ENCODE peak calls at places on chromosomes 6 and 20, in four cellular contexts. P is body of pancreas, K is A549, U is heart left ventricle. Q is an unnamed sample. For H3K4me1, the result is how much of the 10 kb centered on the place peaks cover.

GRCh38 chr20:64083380-64084208 is 604 bp downstream of the LKAAEAR1 start:
- DNase-seq in P (peak), U (peak), K (peak), Q (peak)

GRCh38 chr20:43457640-43458421 is at the start of gene SRSF6:
- DNase-seq in U (peak), P (peak), K (peak), Q (peak)

GRCh38 chr6:125700591-125701353 is 48.7 kb upstream of the HEY2 start:
- DNase-seq in U (no peak), P (no peak), K (no peak), Q (no peak)

GRCh38 chr6:155125916-155126315 is 130.8 kb downstream of the TIAM2 start:
- DNase-seq in P (no peak), K (no peak), U (no peak), Q (no peak)

GRCh38 chr6:145569140-145569539 is 166.2 kb downstream of the EPM2A start:
- DNase-seq in P (no peak), U (no peak), K (no peak), Q (no peak)

GRCh38 chr6:135066806-135067205 is 12.2 kb upstream of the HBS1L start:
- DNase-seq in P (no peak), U (no peak), K (no peak), Q (no peak)

GRCh38 chr6:74015427-74015826 is 319.4 kb downstream of the CD109 start:
- DNase-seq in P (no peak), K (no peak), U (no peak), Q (no peak)

GRCh38 chr6:82492134-82492533 is 128.5 kb downstream of the TPBG start:
- DNase-seq in P (no peak), K (no peak), U (no peak), Q (no peak)

GRCh38 chr20:62120990-62121775 is 1.1 kb upstream of the LSM14B start:
- DNase-seq in U (no peak), K (peak), P (no peak), Q (peak)

GRCh38 chr6:72622094-72622540 is 253 bp downstream of the KCNQ5 start:
- DNase-seq in P (peak), K (peak), U (no peak), Q (peak)

GRCh38 chr6:157443066-157443800 is 62.2 kb downstream of the ZDHHC14 start:
- DNase-seq in K (no peak), U (no peak), P (no peak), Q (no peak)

GRCh38 chr6:6678185-6678671 is 89.7 kb downstream of the LY86 start:
- DNase-seq in K (peak), U (no peak), P (peak), Q (no peak)

GRCh38 chr6:52640916-52641315 is 30.0 kb upstream of the TMEM14A start:
- DNase-seq in U (no peak), P (no peak), K (no peak), Q (no peak)

GRCh38 chr20:16013631-16014030 is 559.6 kb downstream of the KIF16B start:
- DNase-seq in P (no peak), U (no peak), K (no peak), Q (no peak)

GRCh38 chr6:33633084-33633461 is 12.0 kb downstream of the ITPR3 start:
- DNase-seq in U (no peak), P (no peak), K (no peak), Q (no peak)

GRCh38 chr6:1762203-1762602 is 152.5 kb downstream of the FOXC1 start:
- DNase-seq in U (no peak), K (no peak), P (no peak), Q (no peak)

GRCh38 chr6:169075211-169075621 is 178.4 kb downstream of the THBS2 start:
- DNase-seq in U (peak), P (peak), K (no peak), Q (peak)

GRCh38 chr6:10555625-10556309 is 34.6 kb downstream of the GCNT2 start:
- DNase-seq in P (peak), U (peak), K (no peak), Q (peak)

GRCh38 chr6:151154418-151154817 is 85.3 kb upstream of the AKAP12 start:
- DNase-seq in K (peak), P (peak), U (peak), Q (peak)

GRCh38 chr6:34520645-34521462 is 35.3 kb downstream of the SPDEF start:
- DNase-seq in K (no peak), U (no peak), P (peak), Q (peak)

GRCh38 chr6:116511424-116512131 is at the start of gene CALHM5:
- DNase-seq in P (peak), K (peak), U (peak), Q (peak)

GRCh38 chr6:61679625-61680024 is 606.4 kb downstream of the KHDRBS2 start:
- DNase-seq in K (no peak), U (no peak), P (no peak), Q (no peak)

GRCh38 chr6:35931120-35931561 is 10.2 kb upstream of the SRPK1 start:
- DNase-seq in K (no peak), P (no peak), U (no peak), Q (peak)

GRCh38 chr20:15862178-15862577 is 711.1 kb downstream of the KIF16B start:
- DNase-seq in P (no peak), U (no peak), K (no peak), Q (no peak)

GRCh38 chr6:31356216-31356945 is 598 bp downstream of the HLA-B start:
- DNase-seq in U (peak), K (no peak), P (peak), Q (peak)

GRCh38 chr20:6622041-6622440 is 145.4 kb upstream of the BMP2 start:
- DNase-seq in U (no peak), P (no peak), K (no peak), Q (no peak)

GRCh38 chr20:37693203-37693602 is 627 bp upstream of the CTNNBL1 start:
- DNase-seq in P (no peak), U (no peak), K (no peak), Q (no peak)

GRCh38 chr20:37695684-37696342 is 2.0 kb downstream of the CTNNBL1 start:
- DNase-seq in U (no peak), K (no peak), P (no peak), Q (no peak)

GRCh38 chr20:37693629-37694626 is at the start of gene CTNNBL1:
- DNase-seq in U (peak), K (peak), P (peak), Q (peak)

GRCh38 chr20:37699202-37699601 is 5.4 kb downstream of the CTNNBL1 start:
- DNase-seq in U (peak), K (no peak), P (no peak), Q (no peak)

DNA sequence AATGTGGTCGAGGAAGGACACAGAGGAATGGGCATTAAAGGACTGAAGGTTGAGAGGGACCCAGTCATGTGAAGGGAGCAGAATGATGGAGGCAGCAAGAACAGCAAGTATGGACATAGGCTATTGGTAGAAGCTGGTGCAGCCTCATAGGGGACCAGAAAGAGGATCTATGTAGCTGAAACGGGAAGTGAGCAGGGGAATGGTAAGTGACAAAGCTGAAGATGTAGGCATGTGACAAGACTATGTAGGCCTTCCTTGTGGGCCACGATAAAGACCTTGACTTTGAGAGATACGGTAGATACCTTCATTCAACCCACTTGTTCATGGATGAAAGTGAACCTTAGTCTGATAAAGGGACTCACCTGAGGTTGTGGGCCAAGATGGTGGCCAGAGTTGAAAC is 3.5 kb downstream of the CTNNBL1 start:
- DNase-seq in P (no peak), U (no peak), K (no peak), Q (no peak)
- H3K4me1 ChIP-seq in P (under half), U (under half), K (under half), Q (under half)

GRCh38 chr6:109033655-109034054 is 61.0 kb downstream of the SESN1 start:
- DNase-seq in U (no peak), K (no peak), P (no peak), Q (no peak)
- H3K27ac ChIP-seq in U (no peak), K (no peak), P (no peak), Q (peak)

GRCh38 chr6:14091329-14091978 is 26.1 kb upstream of the CD83 start:
- DNase-seq in P (no peak), K (no peak), U (no peak), Q (no peak)
- H3K4me1 ChIP-seq in P (under half), K (under half), U (under half), Q (under half)

GRCh38 chr6:108581237-108581931 is 20.7 kb downstream of the FOXO3 start:
- DNase-seq in P (no peak), U (no peak), K (no peak), Q (peak)

GRCh38 chr6:108582618-108583017 is 21.9 kb downstream of the FOXO3 start:
- DNase-seq in U (no peak), P (no peak), K (no peak), Q (no peak)

GRCh38 chr6:108580645-108581044 is 19.9 kb downstream of the FOXO3 start:
- DNase-seq in P (no peak), K (no peak), U (no peak), Q (no peak)

GRCh38 chr6:108584323-108584722 is 23.6 kb downstream of the FOXO3 start:
- DNase-seq in U (no peak), K (no peak), P (no peak), Q (no peak)

DNA sequence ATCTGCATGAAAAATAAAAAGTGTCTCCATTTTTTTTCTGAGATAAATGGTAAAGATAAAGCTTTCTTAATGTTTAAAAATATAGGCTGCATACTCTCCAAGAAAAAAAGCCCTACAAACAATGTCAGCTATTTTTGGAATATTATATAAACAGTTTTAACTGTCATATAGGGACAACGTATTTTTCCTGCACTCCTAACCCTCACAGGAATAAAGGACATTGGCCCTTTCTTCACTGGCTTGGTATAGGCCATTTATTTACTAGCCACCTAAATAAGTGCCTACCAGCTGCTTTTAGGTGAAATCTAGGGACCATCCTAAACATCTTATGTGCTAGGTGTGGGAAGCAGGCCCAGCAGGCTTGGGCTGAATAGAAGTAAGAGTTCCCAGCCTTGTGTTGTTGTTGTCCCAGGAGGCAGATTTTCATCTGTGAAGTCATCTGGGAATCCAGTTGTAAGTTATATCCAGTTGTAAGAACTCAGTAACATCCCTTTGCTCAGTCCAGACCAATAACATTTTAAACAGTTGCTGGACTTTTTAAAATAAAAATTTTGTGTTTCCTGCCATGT is 21.3 kb downstream of the FOXO3 start:
- DNase-seq in P (no peak), U (no peak), K (no peak), Q (no peak)
- H3K27ac ChIP-seq in P (peak), U (peak), K (peak), Q (peak)